ENCODE peak calls at places on chromosomes 2 and 18, in six cellular contexts. B is breast epithelium; H is HEK293T; A is stimulated activated CD8-positive, alpha-beta memory T cell treated with anti-CD3 and anti-CD28 coated beads, Interleukin-15, amount 100 ng/mL, for 4 hours; K is uterus; X is epithelial cell of esophagus. E is an unnamed sample.

GRCh38 chr18:23331091-23331920 is 121.8 kb upstream of the RIOK3 start:
- DNase-seq in B (peak; percentile 87), A (no peak), X (peak; percentile 88), H (no peak), K (no peak), E (peak; percentile 77)

GRCh38 chr2:160735696-160736095 is 242.1 kb upstream of the RBMS1 start:
- DNase-seq in K (no peak), A (no peak), H (no peak), X (no peak), B (no peak), E (no peak)

GRCh38 chr2:55718165-55719008 is 24.7 kb upstream of the PNPT1 start:
- DNase-seq in K (peak; percentile 39), H (peak; percentile 58), A (no peak), X (peak; percentile 71), B (peak; percentile 32), E (peak; percentile 50)

GRCh38 chr2:24824966-24825882 is 32.0 kb downstream of the CENPO start:
- DNase-seq in B (no peak), K (no peak), A (no peak), H (peak; percentile 44), X (peak; percentile 21), E (no peak)

GRCh38 chr2:10435427-10436204 is 12.5 kb downstream of the ODC1 start:
- DNase-seq in B (no peak), H (no peak), K (no peak), A (no peak), X (no peak), E (no peak)

GRCh38 chr2:15968280-15969178 is 28.2 kb downstream of the MYCN start:
- DNase-seq in K (no peak), H (no peak), X (no peak), B (no peak), A (no peak), E (peak; percentile 10)

GRCh38 chr18:3306391-3306790 is 44.5 kb downstream of the MYL12B start:
- DNase-seq in K (no peak), A (no peak), X (peak; percentile 61), B (no peak), H (no peak), E (peak; percentile 67)

GRCh38 chr18:55858661-55859111 is 270.7 kb upstream of the TCF4 start:
- DNase-seq in A (no peak), K (no peak), H (no peak), B (no peak), X (no peak), E (no peak)

GRCh38 chr2:85457877-85458316 is 39.4 kb downstream of the SH2D6 start:
- DNase-seq in A (no peak), K (no peak), H (no peak), X (peak; percentile 92), B (no peak), E (peak; percentile 92)

GRCh38 chr18:45874501-45875184 is 49.2 kb downstream of the SIGLEC15 start:
- DNase-seq in H (no peak), A (peak; percentile 46), K (no peak), B (no peak), X (no peak), E (no peak)

GRCh38 chr18:79068299-79068945 is 772 bp upstream of the ATP9B start:
- DNase-seq in K (no peak), H (no peak), X (peak; percentile 15), A (no peak), B (no peak), E (no peak)

GRCh38 chr2:86001326-86001725 is 104.4 kb downstream of the POLR1A start:
- DNase-seq in X (no peak), B (no peak), K (no peak), A (no peak), H (no peak), E (no peak)

GRCh38 chr2:61016392-61017002 is 1.0 kb upstream of the PEX13 start:
- DNase-seq in H (no peak), B (no peak), X (peak; percentile 39), A (no peak), K (no peak), E (peak; percentile 37)